ENCODE peak calls at places on chromosomes 7 and 10, in nine cellular contexts. One of them, this sample, is unnamed.

GRCh38 chr7:107867858-107868466 is 23.0 kb upstream of the DLD start:
- DNase-seq in colonic mucosa: no peak
- DNase-seq in H7: no peak
- DNase-seq in A673: no peak
- DNase-seq in MM.1S: no peak
- DNase-seq in cardiac fibroblast: no peak
- DNase-seq in spleen: no peak
- DNase-seq in heart right ventricle: no peak
- DNase-seq in IMR-90: no peak
- DNase-seq in this sample: no peak

GRCh38 chr10:132939957-132940790 is 2.2 kb downstream of the CFAP46 start:
- DNase-seq in colonic mucosa: peak
- DNase-seq in H7: peak
- DNase-seq in A673: no peak
- DNase-seq in MM.1S: no peak
- DNase-seq in cardiac fibroblast: peak
- DNase-seq in spleen: peak
- DNase-seq in heart right ventricle: no peak
- DNase-seq in IMR-90: peak
- DNase-seq in this sample: no peak

GRCh38 chr7:16421333-16422099 is at the start of gene CRPPA:
- DNase-seq in colonic mucosa: peak
- DNase-seq in H7: peak
- DNase-seq in A673: no peak
- DNase-seq in MM.1S: peak
- DNase-seq in cardiac fibroblast: peak
- DNase-seq in spleen: peak
- DNase-seq in heart right ventricle: peak
- DNase-seq in IMR-90: peak
- DNase-seq in this sample: no peak

GRCh38 chr7:124566576-124566975 is 199.0 kb downstream of the GPR37 start:
- DNase-seq in colonic mucosa: no peak
- DNase-seq in H7: peak
- DNase-seq in A673: no peak
- DNase-seq in MM.1S: no peak
- DNase-seq in cardiac fibroblast: peak
- DNase-seq in spleen: no peak
- DNase-seq in heart right ventricle: no peak
- DNase-seq in IMR-90: peak
- DNase-seq in this sample: peak

GRCh38 chr10:74058071-74058470 is 60.2 kb downstream of the VCL start:
- DNase-seq in colonic mucosa: no peak
- DNase-seq in H7: no peak
- DNase-seq in A673: no peak
- DNase-seq in MM.1S: peak
- DNase-seq in cardiac fibroblast: no peak
- DNase-seq in spleen: no peak
- DNase-seq in heart right ventricle: no peak
- DNase-seq in IMR-90: no peak
- DNase-seq in this sample: no peak

GRCh38 chr7:134289423-134289822 is 27.3 kb downstream of the SLC35B4 start:
- DNase-seq in colonic mucosa: no peak
- DNase-seq in H7: no peak
- DNase-seq in A673: no peak
- DNase-seq in MM.1S: no peak
- DNase-seq in cardiac fibroblast: no peak
- DNase-seq in spleen: no peak
- DNase-seq in heart right ventricle: no peak
- DNase-seq in IMR-90: no peak
- DNase-seq in this sample: no peak

GRCh38 chr7:35647171-35647574 is 47.8 kb downstream of the HERPUD2 start:
- DNase-seq in colonic mucosa: no peak
- DNase-seq in H7: peak
- DNase-seq in A673: peak
- DNase-seq in MM.1S: peak
- DNase-seq in cardiac fibroblast: peak
- DNase-seq in spleen: no peak
- DNase-seq in heart right ventricle: peak
- DNase-seq in IMR-90: peak
- DNase-seq in this sample: no peak

GRCh38 chr10:44033008-44033407 is 351.9 kb downstream of the CXCL12 start:
- DNase-seq in colonic mucosa: no peak
- DNase-seq in H7: no peak
- DNase-seq in A673: no peak
- DNase-seq in MM.1S: no peak
- DNase-seq in cardiac fibroblast: peak
- DNase-seq in spleen: no peak
- DNase-seq in heart right ventricle: no peak
- DNase-seq in IMR-90: peak
- DNase-seq in this sample: no peak

DNA sequence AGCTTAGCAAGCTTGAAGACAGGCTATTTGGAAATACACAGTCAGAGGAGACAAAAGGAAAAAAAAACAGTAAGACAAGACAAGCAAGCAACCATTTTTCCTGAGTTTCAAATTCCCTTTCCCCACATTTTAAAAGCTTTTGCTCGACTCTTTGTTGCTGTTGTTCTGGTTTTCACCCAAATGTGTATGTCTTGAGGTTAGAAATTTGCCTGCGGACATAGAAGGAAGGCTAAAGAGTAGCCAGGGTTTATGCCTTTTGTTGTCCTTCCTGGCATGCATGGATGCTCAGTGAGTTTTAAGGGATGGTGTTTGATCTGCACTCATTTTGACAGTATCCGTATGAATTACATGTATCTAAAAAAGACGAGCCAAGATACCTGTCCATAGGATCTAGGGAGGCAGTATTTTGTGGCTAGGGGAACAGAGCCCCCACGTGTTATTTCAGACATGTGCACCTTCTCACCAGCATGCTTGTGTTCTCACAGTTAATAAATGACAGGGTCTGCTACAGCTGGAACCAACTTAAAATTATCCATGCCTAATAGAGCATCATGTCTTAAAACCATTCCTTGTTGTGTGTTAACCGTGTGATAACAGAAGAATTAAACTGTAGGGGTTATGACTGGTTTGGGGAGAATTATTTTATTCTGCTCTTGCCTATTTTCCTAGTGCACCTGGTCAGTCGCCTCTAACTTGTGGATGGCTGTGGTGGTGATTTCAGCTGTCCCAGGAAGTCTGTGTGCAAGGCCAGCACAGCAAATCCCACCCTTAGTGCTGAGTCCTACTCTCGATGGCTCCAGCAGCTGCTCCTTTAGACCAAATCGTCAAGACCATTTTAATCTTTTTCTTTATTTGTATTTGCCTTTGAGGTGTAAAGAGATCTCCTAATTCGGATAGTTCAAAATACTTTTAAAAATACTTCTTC is 9.1 kb downstream of the WIPF3 start:
- DNase-seq in colonic mucosa: no peak
- DNase-seq in H7: no peak
- DNase-seq in A673: no peak
- DNase-seq in MM.1S: no peak
- DNase-seq in cardiac fibroblast: no peak
- DNase-seq in spleen: no peak
- DNase-seq in heart right ventricle: no peak
- DNase-seq in IMR-90: no peak
- DNase-seq in this sample: no peak
- H3K4me3 ChIP-seq in colonic mucosa: no peak
- H3K4me3 ChIP-seq in H7: no peak
- H3K4me3 ChIP-seq in A673: no peak
- H3K4me3 ChIP-seq in MM.1S: no peak
- H3K4me3 ChIP-seq in cardiac fibroblast: no peak
- H3K4me3 ChIP-seq in spleen: no peak
- H3K4me3 ChIP-seq in heart right ventricle: no peak
- H3K4me3 ChIP-seq in IMR-90: no peak
- H3K4me3 ChIP-seq in this sample: no peak

GRCh38 chr7:84985073-84985784 is 201.6 kb downstream of the SEMA3D start:
- DNase-seq in colonic mucosa: no peak
- DNase-seq in H7: no peak
- DNase-seq in A673: no peak
- DNase-seq in MM.1S: peak
- DNase-seq in cardiac fibroblast: peak
- DNase-seq in spleen: no peak
- DNase-seq in heart right ventricle: no peak
- DNase-seq in IMR-90: peak
- DNase-seq in this sample: no peak

GRCh38 chr7:84981038-84981601 is 205.7 kb downstream of the SEMA3D start:
- DNase-seq in colonic mucosa: no peak
- DNase-seq in H7: no peak
- DNase-seq in A673: peak
- DNase-seq in MM.1S: no peak
- DNase-seq in cardiac fibroblast: no peak
- DNase-seq in spleen: no peak
- DNase-seq in heart right ventricle: no peak
- DNase-seq in IMR-90: no peak
- DNase-seq in this sample: no peak

GRCh38 chr7:84982199-84982598 is 204.7 kb downstream of the SEMA3D start:
- DNase-seq in colonic mucosa: no peak
- DNase-seq in H7: no peak
- DNase-seq in A673: no peak
- DNase-seq in MM.1S: no peak
- DNase-seq in cardiac fibroblast: no peak
- DNase-seq in spleen: no peak
- DNase-seq in heart right ventricle: no peak
- DNase-seq in IMR-90: no peak
- DNase-seq in this sample: no peak
- H3K4me3 ChIP-seq in colonic mucosa: no peak
- H3K4me3 ChIP-seq in H7: no peak
- H3K4me3 ChIP-seq in A673: no peak
- H3K4me3 ChIP-seq in MM.1S: no peak
- H3K4me3 ChIP-seq in cardiac fibroblast: no peak
- H3K4me3 ChIP-seq in spleen: no peak
- H3K4me3 ChIP-seq in heart right ventricle: no peak
- H3K4me3 ChIP-seq in IMR-90: no peak
- H3K4me3 ChIP-seq in this sample: no peak

GRCh38 chr7:111091623-111092370 is 870 bp downstream of the LRRN3 start:
- DNase-seq in colonic mucosa: no peak
- DNase-seq in H7: no peak
- DNase-seq in A673: no peak
- DNase-seq in MM.1S: no peak
- DNase-seq in cardiac fibroblast: no peak
- DNase-seq in spleen: no peak
- DNase-seq in heart right ventricle: no peak
- DNase-seq in IMR-90: no peak
- DNase-seq in this sample: no peak

GRCh38 chr7:111090834-111091233 is at the start of gene LRRN3:
- DNase-seq in colonic mucosa: no peak
- DNase-seq in H7: no peak
- DNase-seq in A673: no peak
- DNase-seq in MM.1S: no peak
- DNase-seq in cardiac fibroblast: peak
- DNase-seq in spleen: no peak
- DNase-seq in heart right ventricle: peak
- DNase-seq in IMR-90: peak
- DNase-seq in this sample: no peak

GRCh38 chr7:111089822-111090426 is 1.0 kb upstream of the LRRN3 start:
- DNase-seq in colonic mucosa: no peak
- DNase-seq in H7: no peak
- DNase-seq in A673: peak
- DNase-seq in MM.1S: peak
- DNase-seq in cardiac fibroblast: peak
- DNase-seq in spleen: no peak
- DNase-seq in heart right ventricle: no peak
- DNase-seq in IMR-90: peak
- DNase-seq in this sample: no peak

GRCh38 chr7:111094387-111094786 is 3.5 kb downstream of the LRRN3 start:
- DNase-seq in colonic mucosa: no peak
- DNase-seq in H7: no peak
- DNase-seq in A673: no peak
- DNase-seq in MM.1S: no peak
- DNase-seq in cardiac fibroblast: no peak
- DNase-seq in spleen: no peak
- DNase-seq in heart right ventricle: no peak
- DNase-seq in IMR-90: no peak
- DNase-seq in this sample: no peak

DNA sequence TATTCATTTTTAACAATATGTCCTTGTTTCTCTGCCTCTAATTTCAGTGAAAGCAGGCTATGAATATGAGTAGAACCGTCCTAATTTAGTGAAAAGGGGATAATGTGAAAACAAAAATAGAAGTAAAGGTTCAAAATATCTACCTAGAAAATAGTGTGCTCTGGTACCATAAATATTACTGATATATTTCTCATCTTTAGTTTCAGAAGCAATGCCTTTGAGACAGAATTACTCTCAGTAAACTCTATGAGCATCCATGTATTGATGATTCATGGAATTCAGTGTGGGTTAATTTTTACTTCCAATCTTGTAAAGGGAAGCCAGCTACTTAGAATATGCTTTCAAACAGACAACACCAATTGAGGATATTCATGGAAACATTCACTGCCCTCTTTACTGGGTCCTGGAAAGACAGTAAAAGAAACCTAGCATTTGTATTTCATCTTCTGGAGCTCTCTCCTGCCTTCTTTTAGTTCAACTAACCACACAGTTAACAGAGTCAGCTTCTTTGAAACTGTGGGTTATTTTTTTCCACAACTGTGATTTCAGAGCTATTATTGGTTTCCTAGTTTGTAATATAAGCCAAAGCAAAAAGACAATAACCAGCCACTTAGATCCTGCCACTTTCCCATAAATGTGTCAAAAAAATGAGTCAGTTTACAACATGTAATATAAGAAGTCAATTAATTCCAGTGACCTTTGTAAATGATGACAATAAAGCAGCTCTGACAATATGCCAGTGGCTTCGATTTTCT is 1.7 kb downstream of the LRRN3 start:
- DNase-seq in colonic mucosa: no peak
- DNase-seq in H7: no peak
- DNase-seq in A673: no peak
- DNase-seq in MM.1S: peak
- DNase-seq in cardiac fibroblast: no peak
- DNase-seq in spleen: no peak
- DNase-seq in heart right ventricle: no peak
- DNase-seq in IMR-90: no peak
- DNase-seq in this sample: no peak
- H3K4me3 ChIP-seq in colonic mucosa: no peak
- H3K4me3 ChIP-seq in H7: no peak
- H3K4me3 ChIP-seq in A673: no peak
- H3K4me3 ChIP-seq in MM.1S: peak
- H3K4me3 ChIP-seq in cardiac fibroblast: no peak
- H3K4me3 ChIP-seq in spleen: no peak
- H3K4me3 ChIP-seq in heart right ventricle: peak
- H3K4me3 ChIP-seq in IMR-90: peak
- H3K4me3 ChIP-seq in this sample: no peak

GRCh38 chr7:151062399-151063211 is 3.2 kb downstream of the SLC4A2 start:
- DNase-seq in colonic mucosa: peak
- DNase-seq in H7: peak
- DNase-seq in A673: no peak
- DNase-seq in MM.1S: no peak
- DNase-seq in cardiac fibroblast: peak
- DNase-seq in spleen: no peak
- DNase-seq in heart right ventricle: no peak
- DNase-seq in IMR-90: peak
- DNase-seq in this sample: no peak

GRCh38 chr7:151061241-151062110 is 2.1 kb downstream of the SLC4A2 start:
- DNase-seq in colonic mucosa: peak
- DNase-seq in H7: peak
- DNase-seq in A673: no peak
- DNase-seq in MM.1S: no peak
- DNase-seq in cardiac fibroblast: peak
- DNase-seq in spleen: no peak
- DNase-seq in heart right ventricle: no peak
- DNase-seq in IMR-90: no peak
- DNase-seq in this sample: no peak

GRCh38 chr7:151062111-151062398 is 2.7 kb downstream of the SLC4A2 start:
- DNase-seq in colonic mucosa: no peak
- DNase-seq in H7: no peak
- DNase-seq in A673: no peak
- DNase-seq in MM.1S: no peak
- DNase-seq in cardiac fibroblast: no peak
- DNase-seq in spleen: no peak
- DNase-seq in heart right ventricle: no peak
- DNase-seq in IMR-90: no peak
- DNase-seq in this sample: no peak

GRCh38 chr7:151064454-151064853 is 5.1 kb downstream of the SLC4A2 start:
- DNase-seq in colonic mucosa: no peak
- DNase-seq in H7: no peak
- DNase-seq in A673: no peak
- DNase-seq in MM.1S: no peak
- DNase-seq in cardiac fibroblast: no peak
- DNase-seq in spleen: no peak
- DNase-seq in heart right ventricle: no peak
- DNase-seq in IMR-90: no peak
- DNase-seq in this sample: no peak

DNA sequence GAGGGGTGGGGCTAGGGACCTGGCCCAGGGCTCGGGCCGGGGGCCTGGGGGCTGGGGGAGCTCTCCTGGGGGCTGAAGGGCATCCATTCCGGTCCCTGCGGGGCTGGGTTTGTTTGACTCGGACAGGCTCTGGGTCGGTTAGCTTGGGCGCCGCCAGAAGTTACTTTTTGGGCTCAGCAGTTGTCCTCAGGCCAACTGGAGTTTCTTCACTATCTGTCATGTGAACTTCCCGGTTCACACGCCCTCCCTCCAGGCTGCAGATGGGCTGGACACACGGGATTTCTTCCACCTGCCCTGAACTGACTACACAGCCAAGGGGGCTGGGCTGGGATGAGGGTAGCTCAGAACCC is 3.8 kb downstream of the SLC4A2 start:
- DNase-seq in colonic mucosa: peak
- DNase-seq in H7: no peak
- DNase-seq in A673: no peak
- DNase-seq in MM.1S: no peak
- DNase-seq in cardiac fibroblast: peak
- DNase-seq in spleen: no peak
- DNase-seq in heart right ventricle: no peak
- DNase-seq in IMR-90: peak
- DNase-seq in this sample: no peak
- H3K4me3 ChIP-seq in colonic mucosa: peak
- H3K4me3 ChIP-seq in H7: peak
- H3K4me3 ChIP-seq in A673: no peak
- H3K4me3 ChIP-seq in MM.1S: no peak
- H3K4me3 ChIP-seq in cardiac fibroblast: no peak
- H3K4me3 ChIP-seq in spleen: no peak
- H3K4me3 ChIP-seq in heart right ventricle: no peak
- H3K4me3 ChIP-seq in IMR-90: no peak
- H3K4me3 ChIP-seq in this sample: peak

This sample was measured in HFF-Myc.